ENCODE peak calls at places on chromosomes 3 and 15, in four cellular contexts. One of them, this sample, is unnamed.

GRCh38 chr15:81091889-81092558 is 42.0 kb upstream of the CFAP161 start:
- DNase-seq in sciatic nerve: no peak
- DNase-seq in GM12891: no peak
- DNase-seq in cerebellar cortex: peak
- DNase-seq in this sample: no peak

GRCh38 chr3:190038050-190038631 is 82.6 kb downstream of the P3H2 start:
- DNase-seq in sciatic nerve: no peak
- DNase-seq in GM12891: no peak
- DNase-seq in cerebellar cortex: no peak
- DNase-seq in this sample: no peak

GRCh38 chr3:94162700-94163099 is 99.8 kb downstream of the NSUN3 start:
- DNase-seq in sciatic nerve: no peak
- DNase-seq in GM12891: no peak
- DNase-seq in cerebellar cortex: no peak
- DNase-seq in this sample: no peak

GRCh38 chr3:9398715-9399708 is 1.6 kb downstream of the SETD5 start:
- DNase-seq in sciatic nerve: no peak
- DNase-seq in GM12891: no peak
- DNase-seq in cerebellar cortex: no peak
- DNase-seq in this sample: no peak

GRCh38 chr3:184235381-184236032 is 6.1 kb downstream of the VWA5B2 start:
- DNase-seq in sciatic nerve: no peak
- DNase-seq in GM12891: no peak
- DNase-seq in cerebellar cortex: no peak
- DNase-seq in this sample: no peak

GRCh38 chr15:73856458-73857192 is 16.7 kb upstream of the TBC1D21 start:
- DNase-seq in sciatic nerve: no peak
- DNase-seq in GM12891: no peak
- DNase-seq in cerebellar cortex: no peak
- DNase-seq in this sample: peak

GRCh38 chr3:106262976-106263375 is 394.2 kb upstream of the CBLB start:
- DNase-seq in sciatic nerve: no peak
- DNase-seq in GM12891: no peak
- DNase-seq in cerebellar cortex: no peak
- DNase-seq in this sample: no peak

GRCh38 chr3:71441217-71441924 is 142.2 kb downstream of the FOXP1 start:
- DNase-seq in sciatic nerve: no peak
- DNase-seq in GM12891: no peak
- DNase-seq in cerebellar cortex: peak
- DNase-seq in this sample: no peak

GRCh38 chr3:166829896-166830295 is 550.2 kb downstream of the ZBBX start:
- DNase-seq in sciatic nerve: no peak
- DNase-seq in GM12891: no peak
- DNase-seq in cerebellar cortex: no peak
- DNase-seq in this sample: no peak

GRCh38 chr3:21634112-21634511 is 116.9 kb downstream of the ZNF385D start:
- DNase-seq in sciatic nerve: no peak
- DNase-seq in GM12891: no peak
- DNase-seq in cerebellar cortex: no peak
- DNase-seq in this sample: no peak

GRCh38 chr15:35519536-35520149 is 26.3 kb downstream of the DPH6 start:
- DNase-seq in sciatic nerve: no peak
- DNase-seq in GM12891: no peak
- DNase-seq in cerebellar cortex: peak
- DNase-seq in this sample: no peak

GRCh38 chr3:72185549-72186484 is 400.9 kb upstream of the PROK2 start:
- DNase-seq in sciatic nerve: no peak
- DNase-seq in GM12891: no peak
- DNase-seq in cerebellar cortex: no peak
- DNase-seq in this sample: no peak

GRCh38 chr3:23712656-23713559 is 92.8 kb upstream of the UBE2E1 start:
- DNase-seq in sciatic nerve: peak
- DNase-seq in GM12891: no peak
- DNase-seq in cerebellar cortex: peak
- DNase-seq in this sample: no peak

GRCh38 chr3:14948609-14949038 is 1.2 kb downstream of the NR2C2 start:
- DNase-seq in sciatic nerve: no peak
- DNase-seq in GM12891: no peak
- DNase-seq in cerebellar cortex: no peak
- DNase-seq in this sample: no peak

GRCh38 chr15:33145447-33145846 is 49.1 kb downstream of the FMN1 start:
- DNase-seq in sciatic nerve: no peak
- DNase-seq in GM12891: no peak
- DNase-seq in cerebellar cortex: no peak
- DNase-seq in this sample: no peak

GRCh38 chr3:123843668-123844067 is 40.5 kb downstream of the MYLK start:
- DNase-seq in sciatic nerve: no peak
- DNase-seq in GM12891: no peak
- DNase-seq in cerebellar cortex: no peak
- DNase-seq in this sample: no peak

GRCh38 chr3:147356909-147357733 is 49.2 kb downstream of the ZIC4 start:
- DNase-seq in sciatic nerve: no peak
- DNase-seq in GM12891: no peak
- DNase-seq in cerebellar cortex: peak
- DNase-seq in this sample: no peak

GRCh38 chr3:11532865-11533490 is 110.7 kb downstream of the VGLL4 start:
- DNase-seq in sciatic nerve: no peak
- DNase-seq in GM12891: no peak
- DNase-seq in cerebellar cortex: no peak
- DNase-seq in this sample: peak

GRCh38 chr15:33111051-33111451 is 83.5 kb downstream of the FMN1 start:
- DNase-seq in sciatic nerve: no peak
- DNase-seq in GM12891: no peak
- DNase-seq in cerebellar cortex: no peak
- DNase-seq in this sample: no peak

GRCh38 chr3:118782755-118783202 is 251.9 kb downstream of the IGSF11 start:
- DNase-seq in sciatic nerve: no peak
- DNase-seq in GM12891: peak
- DNase-seq in cerebellar cortex: no peak
- DNase-seq in this sample: no peak

GRCh38 chr15:77612958-77613601 is 19.6 kb downstream of the LINGO1 start:
- DNase-seq in sciatic nerve: no peak
- DNase-seq in GM12891: no peak
- DNase-seq in cerebellar cortex: no peak
- DNase-seq in this sample: no peak

GRCh38 chr15:66877558-66878285 is 175.7 kb downstream of the SMAD6 start:
- DNase-seq in sciatic nerve: no peak
- DNase-seq in GM12891: no peak
- DNase-seq in cerebellar cortex: no peak
- DNase-seq in this sample: no peak

GRCh38 chr15:88208305-88208704 is 48.2 kb downstream of the NTRK3 start:
- DNase-seq in sciatic nerve: no peak
- DNase-seq in GM12891: no peak
- DNase-seq in cerebellar cortex: no peak
- DNase-seq in this sample: no peak